ENCODE peak calls at places on chromosomes 7 and 10, in nine cellular contexts. P, H, I, V, N, O, L, S and G are unnamed samples.
A peak's percentile ranks its signal among the peaks of the same experiment; 100 is the strongest.

GRCh38 chr10:117441812-117442443 is 66.7 kb upstream of the PDZD8 start:
- DNase-seq in P (no peak), H (no peak), I (peak; percentile 25), V (no peak), N (peak; percentile 7), O (peak; percentile 92), L (peak; percentile 94), S (peak; percentile 11), G (no peak)

GRCh38 chr7:50733552-50733951 is 49.1 kb downstream of the GRB10 start:
- DNase-seq in P (no peak), H (peak; percentile 30), I (no peak), V (no peak), N (no peak), O (no peak), L (peak; percentile 33), S (no peak), G (no peak)

GRCh38 chr10:34960983-34961382 is 129.2 kb downstream of the CUL2 start:
- DNase-seq in P (no peak), H (no peak), I (no peak), V (no peak), N (peak; percentile 33), O (no peak), L (peak; percentile 43), S (no peak), G (no peak)

GRCh38 chr10:62654966-62655336 is 149.6 kb upstream of the ADO start:
- DNase-seq in P (no peak), H (no peak), I (no peak), V (no peak), N (no peak), O (no peak), L (no peak), S (no peak), G (no peak)

GRCh38 chr7:919924-920341 is 34.5 kb downstream of the ADAP1 start:
- DNase-seq in P (no peak), H (no peak), I (no peak), V (no peak), N (no peak), O (no peak), L (no peak), S (peak; percentile 6), G (no peak)

GRCh38 chr7:80699030-80699638 is 60.7 kb downstream of the CD36 start:
- DNase-seq in P (peak; percentile 31), H (no peak), I (no peak), V (no peak), N (peak; percentile 53), O (peak; percentile 61), L (peak; percentile 76), S (no peak), G (no peak)

GRCh38 chr7:41879113-41879385 is 176.2 kb upstream of the INHBA start:
- DNase-seq in P (no peak), H (no peak), I (no peak), V (no peak), N (no peak), O (peak; percentile 81), L (peak; percentile 64), S (no peak), G (no peak)

GRCh38 chr7:135905858-135906257 is 71.3 kb downstream of the MTPN start:
- DNase-seq in P (no peak), H (no peak), I (no peak), V (no peak), N (no peak), O (peak; percentile 10), L (no peak), S (no peak), G (no peak)

GRCh38 chr7:134856692-134857091 is 77.3 kb downstream of the CALD1 start:
- DNase-seq in P (no peak), H (no peak), I (no peak), V (no peak), N (no peak), O (no peak), L (no peak), S (no peak), G (no peak)

GRCh38 chr10:63554666-63555065 is 33.5 kb downstream of the REEP3 start:
- DNase-seq in P (peak; percentile 91), H (no peak), I (no peak), V (no peak), N (peak; percentile 23), O (peak; percentile 91), L (peak; percentile 95), S (no peak), G (no peak)

GRCh38 chr7:125563964-125564529 is 634.4 kb upstream of the POT1 start:
- DNase-seq in P (no peak), H (peak; percentile 53), I (no peak), V (no peak), N (no peak), O (peak; percentile 1), L (peak; percentile 4), S (no peak), G (peak; percentile 53)

GRCh38 chr10:70186571-70186970 is 16.3 kb upstream of the SAR1A start:
- DNase-seq in P (no peak), H (no peak), I (no peak), V (no peak), N (no peak), O (no peak), L (peak; percentile 32), S (no peak), G (no peak)

GRCh38 chr7:95840953-95841950 is 68.9 kb downstream of the DYNC1I1 start:
- DNase-seq in P (peak; percentile 36), H (peak; percentile 85), I (no peak), V (no peak), N (peak; percentile 3), O (peak; percentile 7), L (peak; percentile 36), S (no peak), G (peak; percentile 39)

GRCh38 chr10:110414563-110415309 is 83.0 kb upstream of the DUSP5 start:
- DNase-seq in P (peak; percentile 96), H (no peak), I (no peak), V (peak; percentile 77), N (peak; percentile 82), O (peak; percentile 88), L (peak; percentile 88), S (peak; percentile 77), G (no peak)

GRCh38 chr10:12631216-12631615 is 281.9 kb downstream of the CAMK1D start:
- DNase-seq in P (no peak), H (no peak), I (no peak), V (no peak), N (no peak), O (no peak), L (no peak), S (no peak), G (no peak)

GRCh38 chr10:84076047-84076388 is 63.3 kb upstream of the GHITM start:
- DNase-seq in P (no peak), H (no peak), I (no peak), V (no peak), N (no peak), O (peak; percentile 16), L (peak; percentile 30), S (no peak), G (no peak)

GRCh38 chr10:127736915-127737562 is at the start of gene FOXI2:
- DNase-seq in P (no peak), H (peak; percentile 66), I (no peak), V (no peak), N (no peak), O (no peak), L (no peak), S (no peak), G (peak; percentile 91)

GRCh38 chr7:107051376-107051775 is 6.9 kb downstream of the PRKAR2B start:
- DNase-seq in P (no peak), H (no peak), I (no peak), V (no peak), N (peak; percentile 17), O (peak; percentile 49), L (peak; percentile 64), S (no peak), G (no peak)

GRCh38 chr10:122287584-122287983 is 16.5 kb downstream of the BTBD16 start:
- DNase-seq in P (no peak), H (no peak), I (no peak), V (no peak), N (no peak), O (no peak), L (no peak), S (no peak), G (no peak)

GRCh38 chr7:41010967-41011366 is 691.9 kb downstream of the INHBA start:
- DNase-seq in P (no peak), H (no peak), I (no peak), V (no peak), N (peak; percentile 85), O (peak; percentile 69), L (peak; percentile 22), S (no peak), G (no peak)